ENCODE peak calls at places on chromosomes 5 and 9, in eight cellular contexts. H is tibial nerve, C is IMR-90, P is A549, S is GM12878, L is HCT116, B is NB4, R is esophagus squamous epithelium. W is an unnamed sample.

GRCh38 chr5:11273180-11273882 is 512.3 kb upstream of the DAP start:
- DNase-seq in H (no peak), R (no peak), B (peak), C (no peak), L (no peak), S (no peak), P (no peak), W (no peak)

GRCh38 chr9:133408042-133408441 is 9.8 kb downstream of the REXO4 start:
- DNase-seq in H (no peak), P (no peak), C (no peak), S (no peak), R (no peak), L (no peak), B (no peak), W (no peak)

GRCh38 chr9:99726758-99727157 is 94.9 kb upstream of the NR4A3 start:
- DNase-seq in H (no peak), L (no peak), P (no peak), B (no peak), R (no peak), C (no peak), S (no peak), W (no peak)

GRCh38 chr5:26622947-26623346 is 415.4 kb downstream of the CDH9 start:
- DNase-seq in H (no peak), R (no peak), L (no peak), S (no peak), B (no peak), P (no peak), C (no peak), W (no peak)

GRCh38 chr5:66739923-66740322 is 143.7 kb downstream of the MAST4 start:
- DNase-seq in C (no peak), S (no peak), L (no peak), H (no peak), B (no peak), R (no peak), P (no peak), W (no peak)

GRCh38 chr5:145834917-145835838 is at the start of gene PRELID2:
- DNase-seq in R (peak), P (peak), C (peak), L (peak), S (peak), B (peak), H (peak), W (peak)

GRCh38 chr5:37722236-37723146 is 117.3 kb downstream of the GDNF start:
- DNase-seq in L (peak), P (peak), B (peak), S (peak), C (peak), R (no peak), H (no peak), W (no peak)

GRCh38 chr9:125405938-125406811 is 144.5 kb downstream of the GAPVD1 start:
- DNase-seq in P (no peak), R (no peak), C (peak), H (no peak), S (no peak), B (no peak), L (no peak), W (no peak)

GRCh38 chr5:94785111-94785510 is 166.6 kb downstream of the SLF1 start:
- DNase-seq in B (peak), C (peak), R (no peak), P (no peak), H (no peak), S (no peak), L (no peak), W (no peak)

GRCh38 chr5:149203896-149204544 is 62.7 kb downstream of the ABLIM3 start:
- DNase-seq in S (no peak), B (no peak), C (peak), H (no peak), R (no peak), P (peak), L (no peak), W (no peak)

GRCh38 chr5:53109041-53109435 is 519 bp downstream of the MOCS2 start:
- DNase-seq in S (peak), B (peak), C (no peak), P (peak), R (no peak), L (no peak), H (no peak), W (no peak)

GRCh38 chr5:146344155-146345118 is 5.8 kb downstream of the POU4F3 start:
- DNase-seq in L (no peak), B (no peak), R (no peak), H (no peak), S (no peak), C (no peak), P (no peak), W (no peak)

GRCh38 chr5:77923666-77924065 is 147.5 kb upstream of the TBCA start:
- DNase-seq in H (no peak), C (no peak), B (no peak), R (no peak), S (no peak), L (no peak), P (no peak), W (no peak)

GRCh38 chr5:78698218-78698751 is 49.7 kb upstream of the LHFPL2 start:
- DNase-seq in C (peak), S (no peak), H (peak), P (no peak), R (no peak), L (no peak), B (no peak), W (no peak)

GRCh38 chr5:7917130-7918123 is 48.5 kb downstream of the MTRR start:
- DNase-seq in S (no peak), R (no peak), H (no peak), C (no peak), P (no peak), B (no peak), L (no peak), W (no peak)

GRCh38 chr9:70053864-70054263 is 10.2 kb downstream of the MAMDC2 start:
- DNase-seq in P (no peak), L (peak), S (no peak), R (no peak), B (no peak), C (no peak), H (no peak), W (no peak)

GRCh38 chr9:137370865-137371520 is 52.0 kb downstream of the EXD3 start:
- DNase-seq in C (no peak), B (no peak), H (no peak), S (no peak), L (no peak), R (no peak), P (no peak), W (no peak)

GRCh38 chr9:98128316-98128715 is 9.3 kb upstream of the TRIM14 start:
- DNase-seq in H (no peak), P (no peak), S (no peak), C (no peak), R (no peak), B (no peak), L (no peak), W (no peak)

GRCh38 chr9:137030528-137030927 is 1.4 kb downstream of the FUT7 start:
- DNase-seq in L (no peak), S (peak), H (no peak), B (peak), R (no peak), P (no peak), C (no peak), W (no peak)

GRCh38 chr5:55223219-55223987 is 3.7 kb downstream of the MCIDAS start:
- DNase-seq in L (no peak), P (no peak), B (peak), H (no peak), C (no peak), S (no peak), R (no peak), W (no peak)

GRCh38 chr5:1540166-1540565 is 16.4 kb upstream of the LPCAT1 start:
- DNase-seq in S (no peak), L (no peak), B (no peak), P (no peak), H (no peak), C (no peak), R (no peak), W (no peak)

GRCh38 chr5:135133698-135134515 is 99.9 kb upstream of the PITX1 start:
- DNase-seq in L (no peak), H (no peak), R (no peak), C (no peak), B (peak), S (no peak), P (no peak), W (no peak)
- TF ChIP-seq POLR2A in L (no peak), H (no peak), R (no peak), C (no peak), B (no peak), S (no peak), P (no peak), W (no peak)

DNA sequence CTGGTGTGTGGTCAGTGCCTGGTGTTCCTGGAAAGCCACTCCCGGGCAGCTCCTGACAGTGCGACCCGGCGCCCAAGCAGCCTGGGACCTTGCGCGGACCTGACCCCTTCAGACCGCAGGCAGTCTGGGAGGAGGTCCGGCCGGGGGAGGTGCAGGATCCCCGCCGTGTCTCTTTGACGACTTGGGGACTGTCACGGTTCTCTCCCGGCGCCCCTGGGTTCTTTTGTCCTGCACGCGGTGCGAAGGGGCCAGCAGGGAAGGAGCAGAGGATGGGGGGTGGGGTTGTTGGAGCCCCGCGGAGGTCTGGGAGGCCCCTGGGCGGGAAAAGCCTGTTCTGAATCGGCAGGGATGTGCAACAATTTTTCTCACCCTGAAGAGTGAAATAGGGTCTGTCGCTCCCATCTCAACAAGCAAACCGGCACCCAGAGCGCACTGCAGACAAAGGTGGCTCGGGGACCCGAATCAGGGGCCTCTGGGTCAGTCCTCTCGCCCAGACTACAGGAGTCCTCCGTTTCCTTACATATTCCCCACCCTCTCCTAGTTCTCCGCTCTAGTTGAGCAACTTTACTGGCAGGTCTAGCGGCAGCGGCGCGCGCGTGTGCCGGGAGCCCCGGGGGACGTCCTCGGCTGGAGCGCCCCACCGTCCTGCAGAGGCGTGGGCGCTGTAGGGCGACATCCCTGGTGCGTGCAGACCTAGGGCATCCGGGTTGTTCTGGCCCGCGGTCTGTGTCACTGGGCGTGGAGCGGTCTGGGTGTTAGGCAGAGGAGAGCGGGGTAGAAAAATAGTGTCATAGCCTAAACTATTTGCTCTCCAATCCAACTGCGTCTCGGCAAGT is 1.2 kb downstream of the VCAN start:
- DNase-seq in H (peak), P (peak), C (no peak), B (peak), R (no peak), L (no peak), S (no peak), W (peak)
- H3K4me3 ChIP-seq in H (peak), P (peak), C (peak), B (no peak), R (peak), L (peak), S (peak), W (peak)

GRCh38 chr9:82903503-82903902 is 159.4 kb downstream of the RASEF start:
- DNase-seq in R (no peak), L (no peak), C (no peak), S (no peak), P (peak), B (no peak), H (no peak), W (no peak)
- TF ChIP-seq CTCF in R (no peak), L (peak), C (no peak), S (no peak), P (no peak), B (peak), H (no peak), W (no peak)

GRCh38 chr5:136057401-136057951 is 28.7 kb downstream of the TGFBI start:
- DNase-seq in L (no peak), C (peak), B (peak), S (no peak), P (no peak), H (no peak), R (no peak), W (no peak)

GRCh38 chr5:136058031-136058971 is 29.5 kb downstream of the TGFBI start:
- DNase-seq in C (peak), R (no peak), H (peak), S (no peak), P (peak), L (peak), B (peak), W (peak)

GRCh38 chr5:136055612-136056302 is 27.0 kb downstream of the TGFBI start:
- DNase-seq in P (no peak), S (no peak), C (no peak), B (no peak), H (no peak), R (no peak), L (no peak), W (no peak)

GRCh38 chr5:136056771-136057335 is 28.1 kb downstream of the TGFBI start:
- DNase-seq in B (no peak), S (no peak), P (no peak), R (no peak), L (no peak), C (no peak), H (no peak), W (no peak)

GRCh38 chr5:136056336-136056735 is 27.5 kb downstream of the TGFBI start:
- DNase-seq in L (no peak), H (no peak), R (no peak), S (no peak), C (no peak), B (no peak), P (no peak), W (no peak)
- TF ChIP-seq POLR2A in L (no peak), H (no peak), R (no peak), S (no peak), C (no peak), B (no peak), P (no peak), W (no peak)

GRCh38 chr9:113578279-113578865 is 114.8 kb downstream of the RGS3 start:
- DNase-seq in R (no peak), B (no peak), C (no peak), H (no peak), P (no peak), L (no peak), S (no peak), W (no peak)

GRCh38 chr9:113580041-113580953 is 116.8 kb downstream of the RGS3 start:
- DNase-seq in B (peak), C (peak), R (peak), P (no peak), S (peak), H (peak), L (no peak), W (no peak)

GRCh38 chr9:113579270-113580040 is 115.9 kb downstream of the RGS3 start:
- DNase-seq in P (no peak), B (peak), S (no peak), L (no peak), R (peak), H (no peak), C (peak), W (no peak)

GRCh38 chr9:113577525-113578261 is 114.2 kb downstream of the RGS3 start:
- DNase-seq in B (peak), H (no peak), R (no peak), C (peak), S (no peak), L (no peak), P (no peak), W (no peak)

DNA sequence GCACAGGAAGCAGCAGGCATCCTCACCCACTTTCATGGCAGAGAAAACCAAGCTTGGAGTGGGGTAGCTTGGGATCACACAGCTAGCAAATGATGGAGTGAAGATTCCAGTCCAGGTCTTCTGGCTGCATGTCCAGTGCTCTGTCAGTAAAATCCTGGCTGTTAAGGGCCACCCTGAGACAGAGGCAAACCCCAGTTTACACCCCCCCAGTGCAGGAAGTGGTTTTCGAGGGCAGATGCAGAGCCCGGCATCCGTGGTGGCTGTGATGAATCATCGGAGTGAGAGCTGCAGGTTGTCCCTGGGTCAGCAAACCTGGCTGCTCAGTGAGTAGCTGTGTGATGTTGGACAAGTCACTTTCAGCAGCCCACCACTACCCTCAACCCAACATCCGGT is 115.3 kb downstream of the RGS3 start:
- DNase-seq in C (peak), P (peak), H (no peak), S (peak), L (peak), R (peak), B (peak), W (no peak)
- H3K4me3 ChIP-seq in C (no peak), P (no peak), H (no peak), S (peak), L (peak), R (no peak), B (no peak), W (no peak)

GRCh38 chr9:4932681-4933080 is 52.4 kb upstream of the JAK2 start:
- DNase-seq in S (no peak), B (no peak), L (no peak), C (no peak), P (no peak), R (no peak), H (no peak), W (no peak)
- TF ChIP-seq CTCF in S (no peak), B (no peak), L (no peak), C (no peak), P (no peak), R (no peak), H (no peak), W (no peak)

DNA sequence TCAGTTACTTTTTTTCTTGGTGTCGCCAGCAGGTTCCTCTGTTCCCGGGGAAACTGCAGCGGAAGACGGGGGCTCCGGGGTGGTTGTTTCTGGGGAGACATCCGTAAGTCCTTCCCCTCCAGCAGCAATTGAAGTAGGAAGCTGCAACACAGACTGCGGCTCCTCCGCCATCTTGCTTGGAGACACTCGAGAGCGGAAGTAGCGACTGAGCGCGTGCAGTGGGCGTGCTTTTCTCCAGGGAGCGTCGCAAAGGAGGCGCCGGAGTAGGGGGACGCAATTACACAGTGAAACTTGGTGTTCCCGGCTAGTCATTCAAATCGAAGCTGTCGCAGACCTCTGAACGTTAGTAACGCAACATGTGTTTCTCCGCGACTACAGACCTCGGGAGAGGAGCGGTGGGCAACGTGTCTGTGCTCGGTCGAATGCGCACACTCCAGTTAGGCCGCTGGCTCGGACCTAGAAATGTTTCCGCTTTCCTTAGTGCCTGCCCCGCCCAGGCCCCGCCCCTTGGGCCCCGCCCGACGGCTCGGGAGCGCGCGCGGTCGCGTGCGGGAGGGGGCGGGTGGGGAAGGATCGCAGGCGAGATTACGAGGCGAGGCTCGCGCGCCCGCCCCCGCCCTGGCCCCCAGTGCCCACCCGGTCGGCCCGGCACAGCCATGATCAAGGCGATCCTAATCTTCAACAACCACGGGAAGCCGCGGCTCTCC is at the start of the genes AP3S1 and ATG12:
- DNase-seq in L (peak), B (peak), P (peak), C (peak), H (peak), S (peak), R (peak), W (peak)
- TF ChIP-seq POLR2A in L (peak), B (peak), P (peak), C (peak), H (peak), S (peak), R (peak), W (peak)

DNA sequence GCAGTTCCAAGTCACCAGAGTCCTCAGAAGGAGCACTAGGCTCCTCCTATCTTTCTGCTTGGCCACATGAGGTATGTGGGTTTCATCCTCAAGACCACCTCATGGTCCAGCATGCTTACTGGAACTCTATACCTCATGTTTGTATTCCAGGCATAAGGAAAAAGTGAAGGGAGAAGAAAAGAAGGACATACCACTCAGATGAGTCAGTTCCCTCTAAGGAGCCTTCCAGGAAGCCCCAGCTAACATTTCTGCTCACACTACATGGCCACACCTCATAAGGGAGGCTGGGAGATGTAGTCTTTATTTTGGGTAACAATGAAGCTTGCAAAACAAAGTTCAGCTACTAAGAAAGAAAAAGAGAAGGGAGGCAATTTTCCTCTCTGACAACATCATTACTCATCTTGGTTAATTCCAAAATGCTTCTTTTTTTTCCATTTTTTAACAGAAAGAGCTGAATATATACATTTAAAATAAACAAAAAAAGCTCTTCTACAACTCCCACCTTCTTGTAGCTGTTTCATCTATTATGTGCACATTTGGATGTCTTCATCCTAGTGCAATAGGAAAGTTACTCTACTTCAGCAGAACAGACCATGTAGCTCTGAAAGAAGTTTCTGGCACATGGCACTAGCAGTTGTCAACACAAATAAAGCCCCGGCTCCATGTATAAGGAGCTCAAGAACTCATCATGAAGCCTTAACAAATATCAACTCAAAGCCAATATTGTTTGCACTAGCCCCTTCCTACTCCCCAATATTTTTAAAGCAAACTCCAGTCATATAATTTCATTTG is 123.5 kb upstream of the CCDC112 start:
- DNase-seq in R (no peak), B (peak), L (peak), S (no peak), H (no peak), P (peak), C (peak), W (no peak)
- H3K4me3 ChIP-seq in R (no peak), B (no peak), L (no peak), S (no peak), H (no peak), P (no peak), C (no peak), W (no peak)